ENCODE peak calls at places on chromosomes 11 and 22, in eight cellular contexts. G is breast epithelium, Y is HCT116, M is GM23338, L is sigmoid colon, B is transverse colon, R is spleen, J is stomach. S is an unnamed sample.

GRCh38 chr11:2850366-2850765 is 35.2 kb downstream of the CDKN1C start:
- DNase-seq in G (no peak), Y (no peak), M (no peak), L (no peak), B (no peak), R (no peak), J (no peak), S (no peak)

GRCh38 chr11:115146425-115146824 is 357.8 kb downstream of the CADM1 start:
- DNase-seq in G (no peak), Y (no peak), M (no peak), L (no peak), B (no peak), R (no peak), J (no peak), S (no peak)

GRCh38 chr11:68584097-68584496 is 100.2 kb upstream of the GAL start:
- DNase-seq in G (no peak), Y (no peak), M (peak), L (no peak), B (peak), R (peak), J (peak), S (no peak)

GRCh38 chr11:36372101-36372767 is 76.1 kb downstream of the PRR5L start:
- DNase-seq in G (no peak), Y (no peak), M (no peak), L (no peak), B (no peak), R (no peak), J (no peak), S (no peak)

GRCh38 chr11:115706735-115707134 is 202.5 kb upstream of the CADM1 start:
- DNase-seq in G (no peak), Y (no peak), M (no peak), L (peak), B (no peak), R (no peak), J (no peak), S (no peak)

GRCh38 chr11:112172362-112172994 is 2.8 kb upstream of the BCO2 start:
- DNase-seq in G (no peak), Y (no peak), M (no peak), L (no peak), B (no peak), R (no peak), J (no peak), S (no peak)

GRCh38 chr11:71309181-71309580 is 56.8 kb upstream of the SHANK2 start:
- DNase-seq in G (peak), Y (no peak), M (no peak), L (peak), B (no peak), R (peak), J (peak), S (no peak)

GRCh38 chr11:119584193-119585037 is 144.6 kb downstream of the NECTIN1 start:
- DNase-seq in G (peak), Y (no peak), M (peak), L (peak), B (no peak), R (no peak), J (peak), S (peak)

GRCh38 chr11:114562166-114562916 is 2.7 kb upstream of the NXPE1 start:
- DNase-seq in G (no peak), Y (no peak), M (no peak), L (no peak), B (no peak), R (no peak), J (no peak), S (no peak)

GRCh38 chr11:88327462-88328143 is 9.9 kb downstream of the CTSC start:
- DNase-seq in G (no peak), Y (no peak), M (no peak), L (no peak), B (no peak), R (no peak), J (no peak), S (no peak)

GRCh38 chr22:19686946-19687345 is 27.4 kb upstream of the SEPTIN5 start:
- DNase-seq in G (no peak), Y (no peak), M (no peak), L (no peak), B (no peak), R (peak), J (no peak), S (no peak)

GRCh38 chr11:49442669-49443068 is 234.3 kb upstream of the FOLH1 start:
- DNase-seq in G (no peak), Y (no peak), M (no peak), L (no peak), B (no peak), R (no peak), J (no peak), S (no peak)

GRCh38 chr11:101336155-101336554 is 206.5 kb upstream of the PGR start:
- DNase-seq in G (no peak), Y (no peak), M (no peak), L (no peak), B (no peak), R (no peak), J (no peak), S (no peak)

GRCh38 chr22:22125028-22125578 is 119.5 kb upstream of the VPREB1 start:
- DNase-seq in G (no peak), Y (no peak), M (no peak), L (no peak), B (no peak), R (no peak), J (no peak), S (no peak)

GRCh38 chr22:22124374-22124773 is 120.2 kb upstream of the VPREB1 start:
- DNase-seq in G (no peak), Y (no peak), M (no peak), L (no peak), B (no peak), R (no peak), J (no peak), S (no peak)

GRCh38 chr22:22123118-22123959 is 121.2 kb upstream of the VPREB1 start:
- DNase-seq in G (no peak), Y (no peak), M (peak), L (no peak), B (no peak), R (no peak), J (no peak), S (no peak)

GRCh38 chr22:22122348-22123117 is 122.1 kb upstream of the VPREB1 start:
- DNase-seq in G (no peak), Y (no peak), M (no peak), L (no peak), B (no peak), R (no peak), J (no peak), S (no peak)

DNA sequence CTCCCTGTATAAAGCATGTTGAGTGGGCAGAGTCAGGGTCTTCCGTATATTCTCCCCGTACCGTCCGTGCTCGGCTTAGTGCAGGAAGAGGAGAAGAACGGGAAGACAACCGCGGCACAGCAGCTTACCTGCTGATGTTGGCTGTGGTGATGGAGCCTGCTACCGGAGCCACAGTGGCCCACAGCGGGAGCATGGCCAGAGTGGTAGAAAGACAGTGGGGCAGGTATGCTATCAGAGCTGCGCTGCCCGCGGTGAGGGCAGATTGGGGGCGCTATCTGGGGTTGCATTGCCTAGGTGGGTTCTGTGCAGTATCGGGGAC is 120.7 kb upstream of the VPREB1 start:
- DNase-seq in G (no peak), Y (no peak), M (no peak), L (no peak), B (no peak), R (no peak), J (no peak), S (no peak)
- TF ChIP-seq CTCF in G (no peak), Y (no peak), M (no peak), L (no peak), B (no peak), R (no peak), J (no peak), S (no peak)

GRCh38 chr11:67486481-67487195 is 3.8 kb downstream of the AIP start:
- DNase-seq in G (no peak), Y (no peak), M (no peak), L (no peak), B (peak), R (no peak), J (no peak), S (no peak)
- TF ChIP-seq POLR2AphosphoS5 in G (no peak), Y (no peak), M (no peak), L (no peak), B (no peak), R (peak), J (no peak), S (no peak)

DNA sequence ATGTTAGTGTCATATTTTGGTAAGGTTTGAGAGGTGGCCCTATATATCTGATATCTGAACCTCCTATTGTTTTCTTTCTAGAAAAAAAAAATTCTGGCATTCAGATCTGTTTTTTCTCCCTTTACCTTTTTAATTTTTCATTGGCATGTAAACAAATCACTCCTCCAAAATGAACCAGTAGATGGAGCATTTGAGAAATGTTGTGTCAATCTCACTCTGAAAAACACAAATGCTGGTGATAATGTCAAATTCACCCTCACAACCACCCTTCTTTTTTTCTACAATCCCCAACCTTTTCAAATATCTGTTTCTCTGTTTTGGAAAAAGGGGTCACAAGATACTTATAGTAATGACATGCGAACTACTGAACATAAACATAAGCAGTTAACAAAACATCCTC is 9.1 kb downstream of the GUCY1A2 start:
- DNase-seq in G (no peak), Y (no peak), M (no peak), L (no peak), B (no peak), R (no peak), J (no peak), S (no peak)
- TF ChIP-seq CTCF in G (no peak), Y (no peak), M (peak), L (no peak), B (no peak), R (no peak), J (no peak), S (no peak)

GRCh38 chr11:63999349-64000025 is 13.2 kb downstream of the OTUB1 start:
- DNase-seq in G (peak), Y (no peak), M (peak), L (peak), B (peak), R (peak), J (peak), S (peak)

GRCh38 chr11:63998558-63999348 is 12.5 kb downstream of the OTUB1 start:
- DNase-seq in G (no peak), Y (no peak), M (peak), L (no peak), B (no peak), R (peak), J (peak), S (no peak)

GRCh38 chr11:64000026-64000739 is 13.9 kb downstream of the OTUB1 start:
- DNase-seq in G (peak), Y (no peak), M (peak), L (peak), B (peak), R (peak), J (peak), S (peak)

GRCh38 chr11:64001552-64002427 is 15.6 kb downstream of the OTUB1 start:
- DNase-seq in G (no peak), Y (no peak), M (no peak), L (peak), B (no peak), R (peak), J (no peak), S (no peak)

GRCh38 chr11:64000740-64001514 is 14.7 kb downstream of the OTUB1 start:
- DNase-seq in G (no peak), Y (no peak), M (peak), L (no peak), B (no peak), R (no peak), J (no peak), S (no peak)
- TF ChIP-seq POLR2AphosphoS5 in G (no peak), Y (no peak), M (no peak), L (no peak), B (no peak), R (peak), J (no peak), S (no peak)

GRCh38 chr22:38984224-38984623 is 2.1 kb downstream of the APOBEC3B start:
- DNase-seq in G (no peak), Y (no peak), M (no peak), L (no peak), B (no peak), R (no peak), J (no peak), S (no peak)

GRCh38 chr22:38982008-38982927 is at the start of gene APOBEC3B:
- DNase-seq in G (no peak), Y (peak), M (peak), L (peak), B (peak), R (peak), J (peak), S (peak)

GRCh38 chr22:38986629-38987028 is 4.5 kb downstream of the APOBEC3B start:
- DNase-seq in G (no peak), Y (no peak), M (no peak), L (no peak), B (no peak), R (no peak), J (no peak), S (no peak)

GRCh38 chr22:38989461-38989860 is 7.3 kb downstream of the APOBEC3B start:
- DNase-seq in G (no peak), Y (no peak), M (no peak), L (no peak), B (no peak), R (no peak), J (no peak), S (no peak)

GRCh38 chr22:38987171-38987895 is 5.2 kb downstream of the APOBEC3B start:
- DNase-seq in G (no peak), Y (no peak), M (no peak), L (no peak), B (no peak), R (no peak), J (no peak), S (no peak)
- TF ChIP-seq CTCF in G (no peak), Y (no peak), M (no peak), L (no peak), B (no peak), R (no peak), J (no peak), S (no peak)

GRCh38 chr11:695332-695605 is 247 bp upstream of the DEAF1 start:
- DNase-seq in G (no peak), Y (no peak), M (no peak), L (no peak), B (no peak), R (no peak), J (no peak), S (no peak)
- TF ChIP-seq POLR2AphosphoS5 in G (no peak), Y (no peak), M (no peak), L (no peak), B (no peak), R (no peak), J (no peak), S (peak)

DNA sequence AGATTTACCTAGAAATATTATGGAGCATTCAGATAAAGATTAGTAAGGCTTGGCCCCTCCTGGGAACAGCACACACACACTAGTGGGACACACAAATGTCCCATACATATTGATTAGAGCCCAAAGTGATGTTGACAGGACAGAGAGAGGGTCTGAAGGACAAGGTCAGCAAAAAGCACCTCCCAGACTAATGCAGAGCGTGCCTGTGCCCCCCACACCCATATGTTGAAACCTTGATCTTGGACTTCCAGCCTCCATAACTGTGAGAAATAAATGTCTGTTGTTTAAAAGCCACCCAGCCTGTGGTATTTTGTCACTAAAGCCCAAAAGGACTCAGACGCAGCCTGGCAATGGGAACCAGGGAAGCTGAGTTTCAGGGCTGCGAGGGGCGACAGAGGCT is 27.6 kb downstream of the LRFN4 start:
- DNase-seq in G (no peak), Y (no peak), M (no peak), L (no peak), B (no peak), R (no peak), J (no peak), S (no peak)
- TF ChIP-seq CTCF in G (no peak), Y (no peak), M (no peak), L (no peak), B (no peak), R (no peak), J (no peak), S (no peak)

S was measured in prostate gland.